ENCODE peak calls at places on chromosomes 6 and 20, in seven cellular contexts. G, Q, N, Z, J, C and P are unnamed samples.

GRCh38 chr6:125117818-125118217 is 35.8 kb upstream of the TPD52L1 start:
- DNase-seq in N (no peak), J (no peak), G (no peak), C (no peak), Z (no peak), Q (no peak), P (no peak)

GRCh38 chr6:109081026-109081425 is 13.6 kb downstream of the SESN1 start:
- DNase-seq in C (no peak), G (no peak), J (no peak), Z (no peak), Q (no peak), N (no peak), P (no peak)

GRCh38 chr20:41213150-41213820 is 75.9 kb downstream of the PLCG1 start:
- DNase-seq in J (no peak), Z (peak), C (peak), Q (no peak), G (peak), N (no peak), P (no peak)

GRCh38 chr6:157985378-157986155 is 3.9 kb downstream of the SYNJ2 start:
- DNase-seq in G (no peak), N (no peak), C (no peak), Q (no peak), J (peak), Z (no peak), P (no peak)

GRCh38 chr20:20000223-20000968 is 16.8 kb upstream of the NAA20 start:
- DNase-seq in J (no peak), N (no peak), G (no peak), C (no peak), Q (no peak), Z (no peak), P (no peak)

GRCh38 chr6:392441-393390 is 1.2 kb downstream of the IRF4 start:
- DNase-seq in J (peak), G (no peak), N (no peak), Q (no peak), Z (no peak), C (no peak), P (no peak)

GRCh38 chr20:51532577-51533191 is 9.8 kb downstream of the NFATC2 start:
- DNase-seq in C (no peak), Z (no peak), G (no peak), N (peak), Q (no peak), J (no peak), P (no peak)

GRCh38 chr6:15293674-15294073 is 47.8 kb downstream of the JARID2 start:
- DNase-seq in N (no peak), C (no peak), Z (no peak), G (no peak), Q (no peak), J (no peak), P (no peak)

GRCh38 chr6:80637312-80637711 is 530.8 kb downstream of the BCKDHB start:
- DNase-seq in Z (peak), J (no peak), C (no peak), Q (no peak), G (peak), N (no peak), P (no peak)

GRCh38 chr20:47876348-47877056 is 91.2 kb upstream of the SULF2 start:
- DNase-seq in Z (no peak), G (no peak), J (no peak), Q (no peak), N (no peak), C (no peak), P (no peak)

GRCh38 chr20:24698189-24698588 is 228.8 kb downstream of the SYNDIG1 start:
- DNase-seq in N (no peak), G (no peak), C (no peak), Z (no peak), Q (peak), J (no peak), P (no peak)

GRCh38 chr6:31495580-31495979 is 2.4 kb upstream of the MICB start:
- DNase-seq in Z (peak), J (no peak), Q (no peak), G (peak), N (peak), C (no peak), P (no peak)

GRCh38 chr20:1171461-1172093 is 13.2 kb downstream of the TMEM74B start:
- DNase-seq in J (no peak), G (peak), Z (peak), C (no peak), N (no peak), Q (no peak), P (peak)

GRCh38 chr20:62946918-62947317 is 5.6 kb upstream of the SLC17A9 start:
- DNase-seq in Q (no peak), Z (no peak), C (peak), J (no peak), N (no peak), G (peak), P (no peak)

GRCh38 chr6:89970609-89971337 is 76.5 kb downstream of the GJA10 start:
- DNase-seq in N (peak), G (peak), Z (peak), Q (no peak), C (peak), J (peak), P (peak)

DNA sequence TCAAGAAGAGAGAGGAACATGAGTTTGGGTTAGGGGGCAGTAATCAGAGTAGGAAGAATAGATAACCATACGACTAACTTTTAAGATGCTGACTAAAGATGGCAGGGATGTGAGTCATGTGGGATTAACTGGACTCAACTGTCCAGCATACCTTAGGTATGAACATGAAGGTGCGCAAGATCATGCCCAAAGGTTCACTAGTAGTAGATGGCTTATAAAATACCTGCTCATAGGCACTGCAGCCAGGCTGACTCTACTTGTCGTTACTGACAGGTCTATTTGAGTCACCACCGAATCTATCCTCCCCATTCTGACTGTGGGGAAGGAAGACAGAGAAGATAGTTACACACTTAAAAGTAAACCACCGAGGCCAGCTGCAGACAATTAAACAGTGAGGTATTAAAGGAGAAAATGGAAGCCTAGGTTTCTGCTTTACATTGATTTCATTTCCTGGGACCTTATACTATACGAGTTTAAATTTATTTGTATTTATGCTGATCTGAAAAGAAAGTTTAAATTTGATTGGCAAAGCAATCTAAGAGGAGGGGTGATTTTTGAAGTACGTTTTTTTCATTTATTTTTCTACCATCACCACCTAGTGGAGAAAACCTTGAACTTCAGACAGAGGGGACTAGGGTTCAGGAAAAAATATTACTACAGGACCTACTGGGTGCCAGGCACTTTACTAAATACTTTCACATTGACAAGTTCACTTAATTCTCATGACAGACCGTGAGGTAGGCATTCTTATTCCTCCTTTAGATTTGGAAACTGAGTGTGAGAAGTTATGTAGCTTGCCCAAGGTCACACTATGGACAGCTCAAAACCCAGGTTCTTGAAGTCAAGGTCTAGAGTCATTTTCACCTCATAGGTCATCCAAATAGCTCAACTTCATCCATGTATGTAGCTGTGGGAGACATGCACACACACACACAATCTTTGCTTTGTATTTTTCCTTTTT is 4.0 kb upstream of the WRNIP1 start:
- DNase-seq in Q (no peak), J (no peak), C (no peak), G (no peak), N (no peak), Z (no peak), P (no peak)
- TF ChIP-seq CTCF in Q (peak), J (peak), C (peak), G (peak), N (peak), Z (peak), P (peak)

DNA sequence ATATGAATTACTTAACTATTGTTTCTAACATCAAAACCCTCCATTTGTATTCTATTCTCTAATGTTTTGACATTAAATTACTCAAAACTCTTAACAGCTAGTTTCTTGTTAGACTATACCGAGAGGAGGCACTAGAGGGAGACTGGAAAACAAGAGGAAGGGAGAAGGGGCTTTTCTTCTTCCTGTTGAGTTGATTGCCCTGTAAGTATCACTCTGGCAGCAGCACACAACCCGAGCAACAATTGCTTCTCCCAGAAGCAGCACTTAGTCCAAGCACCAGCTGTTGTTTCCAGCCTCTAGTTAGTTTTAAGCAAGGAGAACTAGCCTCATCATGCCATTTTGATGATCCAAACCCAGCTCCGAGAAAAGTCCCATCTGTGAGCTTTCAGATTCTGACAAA is 603.8 kb downstream of the PRKN start:
- DNase-seq in C (peak), Q (no peak), J (no peak), Z (no peak), N (no peak), G (peak), P (no peak)
- TF ChIP-seq CTCF in C (no peak), Q (no peak), J (peak), Z (no peak), N (no peak), G (peak), P (peak)

GRCh38 chr6:35954335-35954734 is 33.4 kb upstream of the SRPK1 start:
- DNase-seq in Z (no peak), N (no peak), G (no peak), J (no peak), Q (no peak), C (no peak), P (no peak)

GRCh38 chr6:35943390-35943789 is 22.5 kb upstream of the SRPK1 start:
- DNase-seq in J (no peak), C (no peak), Q (no peak), G (no peak), N (no peak), Z (no peak), P (no peak)

GRCh38 chr6:35945650-35946025 is 24.7 kb upstream of the SRPK1 start:
- DNase-seq in C (no peak), G (no peak), N (no peak), J (no peak), Z (no peak), Q (no peak), P (no peak)

GRCh38 chr6:35948725-35949124 is 27.8 kb upstream of the SRPK1 start:
- DNase-seq in G (peak), Z (peak), J (peak), Q (no peak), C (no peak), N (no peak), P (no peak)
- TF ChIP-seq CTCF in G (peak), Z (peak), J (peak), Q (no peak), C (peak), N (no peak), P (no peak)

DNA sequence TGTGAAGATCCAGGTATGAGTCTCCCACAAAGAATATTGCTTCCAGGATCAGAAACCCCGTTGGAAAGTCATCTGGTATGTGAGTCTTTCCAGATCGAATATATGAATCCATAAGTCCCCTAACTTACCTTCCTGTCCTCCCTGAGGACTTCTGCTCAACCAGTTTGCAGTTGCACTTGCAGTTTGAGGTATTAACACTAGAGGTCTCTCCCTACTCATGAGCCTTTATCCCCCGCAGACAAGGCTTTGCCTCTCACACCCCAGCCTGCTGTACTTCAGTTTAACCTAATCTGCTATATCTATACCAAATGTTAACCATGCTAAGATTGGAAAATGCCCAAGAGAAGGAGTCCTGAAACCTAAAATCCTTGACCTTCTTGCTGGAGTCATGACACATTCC is 135.3 kb upstream of the DEFB112 start:
- DNase-seq in G (no peak), N (no peak), C (peak), Z (no peak), J (peak), Q (no peak), P (no peak)
- TF ChIP-seq CTCF in G (no peak), N (no peak), C (peak), Z (no peak), J (peak), Q (no peak), P (no peak)

DNA sequence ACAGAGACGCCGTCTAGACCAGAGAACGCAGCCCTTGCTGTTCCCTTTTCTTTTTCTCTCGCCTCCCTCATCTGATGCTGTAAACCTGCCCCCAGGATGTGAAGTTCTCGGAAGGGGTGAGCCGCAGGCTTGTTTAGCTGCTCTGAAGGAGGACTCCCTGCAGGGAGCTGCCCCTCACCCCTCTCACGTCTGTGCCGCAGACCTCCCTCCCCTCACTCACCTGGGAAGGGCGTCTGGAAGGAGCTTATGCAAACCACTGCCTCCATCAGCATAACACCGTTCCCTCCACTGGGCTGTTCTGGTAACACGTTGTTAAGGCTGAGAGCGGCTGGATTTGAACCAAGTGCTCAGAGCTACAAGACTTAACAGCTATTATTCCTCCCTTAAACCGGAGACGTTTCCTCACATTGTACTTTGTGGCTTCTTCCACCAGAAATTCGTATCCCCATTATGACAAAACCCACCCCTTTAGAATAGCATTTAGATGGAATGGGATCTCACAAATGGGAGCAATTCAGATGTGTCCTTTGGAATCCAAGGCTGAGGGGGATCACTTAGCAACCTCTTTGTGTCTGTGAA is 99.8 kb downstream of the SMOC2 start:
- DNase-seq in N (no peak), Q (no peak), Z (no peak), G (no peak), C (no peak), J (no peak), P (no peak)
- TF ChIP-seq CTCF in N (no peak), Q (no peak), Z (no peak), G (no peak), C (no peak), J (no peak), P (no peak)

GRCh38 chr6:10361428-10361827 is 53.4 kb downstream of the TFAP2A start:
- DNase-seq in G (no peak), J (no peak), Z (no peak), Q (no peak), N (no peak), C (no peak), P (no peak)

GRCh38 chr6:10359581-10359980 is 55.3 kb downstream of the TFAP2A start:
- DNase-seq in Z (no peak), J (no peak), G (no peak), Q (no peak), C (no peak), N (no peak), P (no peak)

GRCh38 chr6:10363911-10364310 is 51.0 kb downstream of the TFAP2A start:
- DNase-seq in N (no peak), G (no peak), C (no peak), J (no peak), Q (no peak), Z (no peak), P (no peak)

GRCh38 chr6:10362300-10362699 is 52.6 kb downstream of the TFAP2A start:
- DNase-seq in C (no peak), G (no peak), Z (no peak), J (no peak), N (no peak), Q (no peak), P (no peak)
- TF ChIP-seq CTCF in C (no peak), G (no peak), Z (no peak), J (no peak), N (no peak), Q (no peak), P (no peak)

GRCh38 chr6:68159433-68159832 is 475.6 kb upstream of the ADGRB3 start:
- DNase-seq in Q (no peak), C (no peak), Z (no peak), G (no peak), J (no peak), N (no peak), P (no peak)
- TF ChIP-seq CTCF in Q (no peak), C (no peak), Z (no peak), G (no peak), J (no peak), N (no peak), P (no peak)

GRCh38 chr6:142474446-142475289 is 172.9 kb downstream of the ADGRG6 start:
- DNase-seq in Z (peak), J (peak), Q (no peak), N (no peak), G (peak), C (peak), P (peak)

GRCh38 chr6:142476446-142476845 is 174.6 kb downstream of the ADGRG6 start:
- DNase-seq in J (no peak), Q (no peak), N (no peak), G (no peak), Z (no peak), C (no peak), P (no peak)

GRCh38 chr6:142482249-142482648 is 180.4 kb downstream of the ADGRG6 start:
- DNase-seq in C (no peak), N (no peak), G (no peak), Q (no peak), J (no peak), Z (peak), P (no peak)

GRCh38 chr6:142481466-142481865 is 179.7 kb downstream of the ADGRG6 start:
- DNase-seq in J (no peak), G (no peak), C (no peak), N (no peak), Z (no peak), Q (no peak), P (no peak)

DNA sequence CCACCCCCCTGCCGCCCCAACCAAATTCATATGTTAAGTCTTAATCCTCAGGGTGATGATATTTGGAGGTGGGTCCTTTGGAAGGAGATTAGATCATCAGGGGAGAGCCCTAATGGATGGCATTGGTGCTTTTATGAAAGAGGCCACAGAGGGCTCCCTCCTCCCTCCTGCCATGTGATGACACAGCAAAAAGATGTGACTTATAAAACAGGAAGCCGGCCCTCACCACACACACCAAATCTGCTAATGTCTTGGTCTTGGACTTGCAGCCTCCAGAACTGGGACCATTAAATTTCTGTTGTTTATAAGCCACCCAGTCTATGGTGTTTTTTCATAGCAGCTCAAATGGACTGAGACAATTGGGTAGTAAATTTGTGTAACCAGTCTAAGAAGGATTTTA is 176.3 kb downstream of the ADGRG6 start:
- DNase-seq in G (peak), Z (peak), J (peak), C (no peak), N (no peak), Q (no peak), P (no peak)
- TF ChIP-seq CTCF in G (no peak), Z (no peak), J (no peak), C (no peak), N (no peak), Q (no peak), P (no peak)

DNA sequence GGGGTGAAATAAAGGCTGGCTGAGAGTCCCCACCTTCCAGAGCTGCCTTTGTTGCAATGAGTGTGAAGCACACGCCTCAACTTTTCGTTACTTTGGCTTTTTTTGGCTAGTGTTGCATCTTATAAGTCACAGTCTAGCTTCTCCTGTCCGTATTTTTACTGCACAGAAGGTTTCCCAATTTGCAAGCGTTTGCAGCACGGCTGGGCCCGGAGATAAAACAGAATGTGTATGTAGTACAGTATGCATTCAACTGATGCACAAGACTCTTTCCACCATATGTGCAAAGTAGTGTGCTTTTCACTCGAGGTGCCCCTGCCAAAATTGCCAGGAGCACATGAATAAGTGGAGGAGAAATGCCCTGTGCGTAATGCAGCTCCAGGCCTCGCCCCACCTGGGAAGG is 79.5 kb downstream of the SOBP start:
- DNase-seq in Z (no peak), C (no peak), J (no peak), N (no peak), Q (no peak), G (no peak), P (no peak)
- TF ChIP-seq CTCF in Z (no peak), C (no peak), J (no peak), N (no peak), Q (no peak), G (no peak), P (no peak)

GRCh38 chr20:16573011-16573965 is at the start of gene KIF16B:
- DNase-seq in Q (peak), J (peak), Z (peak), C (peak), N (peak), G (peak), P (peak)
- TF ChIP-seq CTCF in Q (no peak), J (no peak), Z (no peak), C (no peak), N (peak), G (peak), P (no peak)